ENCODE peak calls at places on chromosome 16, in eight cellular contexts. T is activated CD8-positive, alpha-beta T cell treated with anti-CD3 and anti-CD28 coated beads for 36 hours; L is osteocyte; Y is prostate gland; B is HS-5; P is erythroblast; E is choroid plexus epithelial cell; R is activated CD4-positive, alpha-beta memory T cell treated with anti-CD3 and anti-CD28 coated beads, Interleukin-2, amount 10 ng/mL, durations not matched to agents 7 days and 5 days. D is an unnamed sample.

GRCh38 chr16:18855196-18855595 is 53.8 kb upstream of the ARL6IP1 start:
- DNase-seq in T (no peak), L (no peak), Y (no peak), B (no peak), P (no peak), E (no peak), R (no peak), D (no peak)

GRCh38 chr16:85900031-85900792 is 1.2 kb downstream of the IRF8 start:
- DNase-seq in T (no peak), L (no peak), Y (no peak), B (no peak), P (no peak), E (no peak), R (no peak), D (no peak)

GRCh38 chr16:17162560-17162959 is 308.2 kb downstream of the XYLT1 start:
- DNase-seq in T (no peak), L (no peak), Y (no peak), B (no peak), P (no peak), E (no peak), R (no peak), D (no peak)

GRCh38 chr16:12271006-12271405 is 294.5 kb downstream of the SNX29 start:
- DNase-seq in T (peak), L (no peak), Y (no peak), B (no peak), P (no peak), E (peak), R (no peak), D (no peak)

GRCh38 chr16:81522141-81522701 is 77.6 kb downstream of the CMIP start:
- DNase-seq in T (peak), L (no peak), Y (no peak), B (no peak), P (no peak), E (no peak), R (peak), D (no peak)

GRCh38 chr16:86732621-86733297 is 154.4 kb downstream of the FOXL1 start:
- DNase-seq in T (no peak), L (no peak), Y (no peak), B (no peak), P (no peak), E (no peak), R (no peak), D (no peak)

GRCh38 chr16:1378087-1378803 is 26.5 kb downstream of the GNPTG start:
- DNase-seq in T (no peak), L (no peak), Y (no peak), B (no peak), P (no peak), E (no peak), R (no peak), D (no peak)

GRCh38 chr16:87638736-87639135 is 36.4 kb downstream of the JPH3 start:
- DNase-seq in T (no peak), L (no peak), Y (no peak), B (no peak), P (no peak), E (no peak), R (no peak), D (no peak)

GRCh38 chr16:8236816-8237215 is 353.5 kb downstream of the TMEM114 start:
- DNase-seq in T (no peak), L (no peak), Y (no peak), B (no peak), P (no peak), E (no peak), R (no peak), D (no peak)

GRCh38 chr16:72199938-72200337 is 28.0 kb upstream of the PMFBP1 start:
- DNase-seq in T (no peak), L (no peak), Y (no peak), B (no peak), P (no peak), E (no peak), R (no peak), D (no peak)

GRCh38 chr16:473046-474043 is 47.9 kb downstream of the RAB11FIP3 start:
- DNase-seq in T (no peak), L (no peak), Y (no peak), B (no peak), P (no peak), E (peak), R (no peak), D (no peak)

GRCh38 chr16:15494231-15494630 is 59.8 kb downstream of the BMERB1 start:
- DNase-seq in T (no peak), L (no peak), Y (no peak), B (peak), P (no peak), E (peak), R (no peak), D (no peak)

GRCh38 chr16:76386784-76387183 is 109.6 kb downstream of the CNTNAP4 start:
- DNase-seq in T (no peak), L (no peak), Y (no peak), B (peak), P (no peak), E (peak), R (no peak), D (peak)